ENCODE peak calls at places on chromosomes 13 and 19, in five cellular contexts. L is IMR-90, Y is mesenchymal stem cell, N is H9, Q is neuronal stem cell. I is an unnamed sample.

GRCh38 chr13:109758937-109759480 is 27.4 kb downstream of the IRS2 start:
- DNase-seq in L (no peak), Y (no peak), N (no peak), Q (no peak), I (no peak)

GRCh38 chr13:113905942-113906341 is 42.1 kb upstream of the GAS6 start:
- DNase-seq in L (no peak), Y (no peak), N (no peak), Q (no peak), I (no peak)

GRCh38 chr19:58474997-58475713 is 997 bp upstream of the ZNF446 start:
- DNase-seq in L (no peak), Y (no peak), N (peak), Q (no peak), I (no peak)

GRCh38 chr19:18021121-18021755 is 13.3 kb downstream of the ARRDC2 start:
- DNase-seq in L (peak), Y (peak), N (no peak), Q (no peak), I (no peak)

GRCh38 chr13:54241719-54242118 is 1213.1 kb downstream of the OLFM4 start:
- DNase-seq in L (no peak), Y (no peak), N (no peak), Q (no peak), I (no peak)

GRCh38 chr13:72850959-72851677 is 69.2 kb downstream of the PIBF1 start:
- DNase-seq in L (no peak), Y (no peak), N (peak), Q (no peak), I (no peak)

GRCh38 chr13:25738342-25738771 is 313.5 kb downstream of the SHISA2 start:
- DNase-seq in L (no peak), Y (no peak), N (no peak), Q (no peak), I (peak)

GRCh38 chr13:76717092-76717491 is 169.1 kb downstream of the KCTD12 start:
- DNase-seq in L (peak), Y (peak), N (no peak), Q (no peak), I (no peak)

GRCh38 chr19:30227661-30228112 is 144.5 kb upstream of the ZNF536 start:
- DNase-seq in L (peak), Y (peak), N (peak), Q (peak), I (peak)

GRCh38 chr13:43815204-43815603 is 28.4 kb upstream of the ENOX1 start:
- DNase-seq in L (peak), Y (peak), N (no peak), Q (no peak), I (peak)

GRCh38 chr19:17049711-17050280 is 23.2 kb upstream of the CPAMD8 start:
- DNase-seq in L (peak), Y (peak), N (no peak), Q (no peak), I (no peak)

GRCh38 chr19:30135797-30136196 is 193.8 kb downstream of the URI1 start:
- DNase-seq in L (no peak), Y (no peak), N (no peak), Q (no peak), I (no peak)

GRCh38 chr13:51524312-51524711 is 60.0 kb upstream of the WDFY2 start:
- DNase-seq in L (peak), Y (peak), N (no peak), Q (no peak), I (peak)

GRCh38 chr19:1977116-1977515 is 36.1 kb downstream of the CSNK1G2 start:
- DNase-seq in L (no peak), Y (no peak), N (no peak), Q (no peak), I (no peak)

GRCh38 chr19:44869728-44870470 is 21.2 kb upstream of the TOMM40 start:
- DNase-seq in L (peak), Y (peak), N (no peak), Q (no peak), I (no peak)

GRCh38 chr13:62663767-62664166 is 1248.1 kb upstream of the PCDH20 start:
- DNase-seq in L (peak), Y (no peak), N (no peak), Q (no peak), I (peak)

GRCh38 chr13:62194371-62194770 is 778.7 kb upstream of the PCDH20 start:
- DNase-seq in L (no peak), Y (no peak), N (no peak), Q (no peak), I (no peak)

GRCh38 chr19:32581704-32582164 is 744 bp downstream of the PDCD5 start:
- DNase-seq in L (peak), Y (peak), N (peak), Q (no peak), I (peak)

GRCh38 chr19:17772172-17772571 is 20.9 kb downstream of the FCHO1 start:
- DNase-seq in L (peak), Y (peak), N (no peak), Q (no peak), I (peak)

GRCh38 chr13:51223284-51224270 is 1.4 kb downstream of the FAM124A start:
- DNase-seq in L (no peak), Y (no peak), N (no peak), Q (no peak), I (peak)

GRCh38 chr19:32224371-32225244 is 120.8 kb upstream of the ZNF507 start:
- DNase-seq in L (peak), Y (peak), N (peak), Q (peak), I (peak)

GRCh38 chr19:17091758-17092333 is 16.3 kb downstream of the MYO9B start:
- DNase-seq in L (no peak), Y (no peak), N (no peak), Q (no peak), I (peak)

GRCh38 chr19:5466072-5466471 is 10.9 kb downstream of the ZNRF4 start:
- DNase-seq in L (no peak), Y (no peak), N (no peak), Q (no peak), I (no peak)

GRCh38 chr19:12868540-12869112 is 12.6 kb downstream of the DNASE2 start:
- DNase-seq in L (no peak), Y (no peak), N (peak), Q (no peak), I (peak)

GRCh38 chr19:5947435-5947834 is 30.5 kb downstream of the RANBP3 start:
- DNase-seq in L (peak), Y (peak), N (no peak), Q (no peak), I (no peak)

GRCh38 chr13:114311908-114312307 is 2.4 kb upstream of the CHAMP1 start:
- DNase-seq in L (no peak), Y (no peak), N (no peak), Q (no peak), I (no peak)

GRCh38 chr13:45179428-45179827 is 21.4 kb downstream of the KCTD4 start:
- DNase-seq in L (peak), Y (no peak), N (no peak), Q (no peak), I (no peak)

GRCh38 chr13:45178349-45179142 is 22.3 kb downstream of the KCTD4 start:
- DNase-seq in L (peak), Y (peak), N (no peak), Q (no peak), I (no peak)

GRCh38 chr13:45184693-45185092 is 16.2 kb downstream of the KCTD4 start:
- DNase-seq in L (no peak), Y (no peak), N (no peak), Q (no peak), I (no peak)

GRCh38 chr13:45180713-45181601 is 19.9 kb downstream of the KCTD4 start:
- DNase-seq in L (peak), Y (no peak), N (no peak), Q (no peak), I (no peak)

GRCh38 chr13:45180303-45180702 is 20.5 kb downstream of the KCTD4 start:
- DNase-seq in L (no peak), Y (no peak), N (no peak), Q (no peak), I (no peak)
- H3K23ac ChIP-seq in L (no peak), Y (no peak), N (no peak), Q (no peak), I (no peak)

DNA sequence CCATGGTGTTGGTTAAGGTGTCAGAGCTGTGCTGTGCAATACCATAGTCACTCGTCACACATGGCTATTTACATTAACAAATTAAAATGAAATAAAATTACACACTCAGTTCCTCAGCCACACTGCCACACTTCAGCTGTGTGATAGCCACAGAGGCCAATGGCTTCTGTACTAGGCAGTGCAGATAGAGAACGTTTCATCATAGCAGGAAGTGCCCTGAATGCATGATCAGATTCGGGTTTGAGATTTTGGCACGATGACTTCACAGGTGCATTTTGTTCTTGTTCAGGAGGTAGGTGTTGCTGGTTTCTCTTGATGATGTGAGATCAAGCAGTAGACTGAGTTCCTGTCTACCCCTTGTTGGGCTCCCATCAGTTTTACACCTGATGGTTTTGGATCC is 6.5 kb downstream of the ARMC6 start:
- DNase-seq in L (no peak), Y (no peak), N (no peak), Q (no peak), I (no peak)
- H3K23ac ChIP-seq in L (no peak), Y (no peak), N (no peak), Q (no peak), I (no peak)

GRCh38 chr19:20662421-20663105 is 1.2 kb upstream of the ZNF626 start:
- DNase-seq in L (no peak), Y (no peak), N (no peak), Q (no peak), I (no peak)
- H3K23ac ChIP-seq in L (no peak), Y (no peak), N (no peak), Q (no peak), I (no peak)

GRCh38 chr13:111044087-111044830 is 70.9 kb upstream of the ARHGEF7 start:
- DNase-seq in L (no peak), Y (no peak), N (no peak), Q (no peak), I (no peak)
- H3K23ac ChIP-seq in L (no peak), Y (no peak), N (no peak), Q (peak), I (no peak)

GRCh38 chr13:111051041-111051440 is 64.1 kb upstream of the ARHGEF7 start:
- DNase-seq in L (no peak), Y (no peak), N (no peak), Q (no peak), I (no peak)
- H3K23ac ChIP-seq in L (no peak), Y (no peak), N (no peak), Q (peak), I (no peak)

DNA sequence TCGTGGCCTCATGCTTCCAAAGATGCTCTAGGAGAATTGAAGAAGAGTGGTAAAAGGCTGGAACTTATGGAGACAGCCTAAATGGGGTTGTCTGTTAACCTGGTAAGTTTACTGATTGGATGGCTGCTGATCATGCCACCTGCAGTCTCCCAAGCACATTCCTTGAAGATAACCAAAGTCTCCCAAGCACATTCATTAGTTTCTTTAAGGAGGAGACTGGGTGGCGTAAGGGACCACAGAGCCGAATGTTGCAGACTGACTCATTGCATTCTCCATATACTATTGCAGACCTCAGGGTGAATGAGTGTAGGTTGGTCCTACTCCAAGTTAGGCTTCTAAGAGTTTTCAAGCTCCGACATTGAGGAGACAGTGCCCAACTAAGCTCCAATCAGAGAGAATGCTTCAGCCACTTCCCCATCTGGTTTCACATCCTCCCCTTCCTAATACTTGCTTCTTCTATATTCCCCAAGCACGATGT is at the start of gene IGFL3:
- DNase-seq in L (peak), Y (no peak), N (no peak), Q (no peak), I (peak)
- H3K23ac ChIP-seq in L (no peak), Y (no peak), N (no peak), Q (no peak), I (no peak)

DNA sequence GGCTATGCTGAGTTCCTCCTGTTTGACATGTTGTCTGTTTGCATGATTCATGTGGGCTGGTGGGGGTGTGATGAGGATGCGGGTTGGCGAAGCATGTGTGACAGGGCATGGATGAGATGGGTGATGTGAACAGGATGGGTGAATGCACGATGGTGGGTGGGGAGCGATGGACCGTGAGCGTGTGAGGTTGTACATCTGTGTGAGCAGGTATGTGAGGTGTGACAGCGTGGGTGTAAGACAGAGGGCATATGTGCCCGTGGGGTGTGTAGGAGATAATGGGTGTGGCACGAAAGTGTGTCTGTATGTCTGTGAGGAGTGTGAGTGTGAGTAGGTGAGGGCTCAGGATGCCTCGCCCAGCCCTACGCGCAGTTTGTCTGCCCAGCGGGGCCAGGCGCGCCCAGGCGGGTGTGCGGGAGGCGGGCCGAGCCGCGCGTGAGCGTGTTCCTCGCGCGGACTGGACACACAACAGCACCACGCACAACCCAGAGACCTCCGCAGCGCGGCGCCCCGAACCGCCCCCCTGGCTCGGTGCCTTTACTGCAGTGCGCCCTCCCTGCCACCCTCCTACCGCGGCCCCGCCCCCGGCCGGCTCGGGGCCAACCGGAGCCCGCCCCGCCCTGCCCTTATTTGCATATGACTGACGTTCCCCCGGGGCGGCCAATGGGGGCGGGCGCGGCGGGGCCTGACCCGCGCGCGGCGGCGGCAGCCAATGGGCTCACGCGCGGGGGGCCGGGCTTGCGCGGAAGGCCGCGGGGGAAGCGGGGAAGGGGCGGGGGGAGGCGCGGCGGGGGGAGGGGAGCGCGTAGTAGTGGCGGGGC is 14.4 kb downstream of the CIC start:
- DNase-seq in L (peak), Y (peak), N (peak), Q (peak), I (peak)
- H3K23ac ChIP-seq in L (peak), Y (peak), N (no peak), Q (peak), I (peak)

GRCh38 chr13:91554101-91554500 is 155.7 kb downstream of the GPC5 start:
- DNase-seq in L (no peak), Y (no peak), N (no peak), Q (no peak), I (no peak)
- H3K23ac ChIP-seq in L (no peak), Y (no peak), N (no peak), Q (no peak), I (no peak)

DNA sequence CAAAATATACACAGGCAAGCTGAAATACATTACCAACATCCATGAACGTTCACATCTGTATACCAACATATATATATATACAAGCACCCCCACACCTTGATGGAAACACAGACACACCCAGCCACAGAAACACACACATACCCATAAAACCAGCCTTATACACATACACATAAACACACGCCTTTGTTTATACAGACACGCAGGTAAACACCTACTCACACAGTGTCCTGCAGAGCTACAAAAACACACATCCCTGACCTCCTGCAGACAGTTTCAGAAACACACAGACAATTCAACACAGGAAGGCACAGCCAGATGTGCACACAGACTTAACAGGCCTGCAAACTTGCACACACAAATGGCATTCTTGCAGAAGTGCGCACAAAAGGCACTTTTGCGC is 21.3 kb upstream of the IRGC start:
- DNase-seq in L (no peak), Y (no peak), N (no peak), Q (no peak), I (no peak)
- H3K23ac ChIP-seq in L (no peak), Y (no peak), N (no peak), Q (no peak), I (no peak)

I was measured in mesendoderm.